ENCODE peak calls at places on chromosome 3, in seven cellular contexts. One of them, this sample, is unnamed.

GRCh38 chr3:23219117-23219516 is 16.0 kb downstream of the UBE2E2 start:
- DNase-seq in breast epithelium: no peak
- DNase-seq in CD8-positive, alpha-beta T cell: no peak
- DNase-seq in psoas muscle: no peak
- DNase-seq in endodermal cell: no peak
- DNase-seq in kidney: no peak
- DNase-seq in adrenal gland: no peak
- DNase-seq in this sample: no peak

GRCh38 chr3:72748659-72749058 is 99.6 kb downstream of the SHQ1 start:
- DNase-seq in breast epithelium: no peak
- DNase-seq in CD8-positive, alpha-beta T cell: no peak
- DNase-seq in psoas muscle: no peak
- DNase-seq in endodermal cell: no peak
- DNase-seq in kidney: no peak
- DNase-seq in adrenal gland: no peak
- DNase-seq in this sample: no peak

GRCh38 chr3:129343643-129344360 is 65.1 kb downstream of the HMCES start:
- DNase-seq in breast epithelium: no peak
- DNase-seq in CD8-positive, alpha-beta T cell: no peak
- DNase-seq in psoas muscle: peak; percentile 55
- DNase-seq in endodermal cell: peak; percentile 92
- DNase-seq in kidney: peak; percentile 66
- DNase-seq in adrenal gland: peak; percentile 50
- DNase-seq in this sample: no peak

GRCh38 chr3:132421832-132422231 is 4.5 kb downstream of the DNAJC13 start:
- DNase-seq in breast epithelium: no peak
- DNase-seq in CD8-positive, alpha-beta T cell: no peak
- DNase-seq in psoas muscle: no peak
- DNase-seq in endodermal cell: no peak
- DNase-seq in kidney: no peak
- DNase-seq in adrenal gland: no peak
- DNase-seq in this sample: no peak

GRCh38 chr3:14507345-14507741 is 32.8 kb downstream of the GRIP2 start:
- DNase-seq in breast epithelium: peak; percentile 35
- DNase-seq in CD8-positive, alpha-beta T cell: no peak
- DNase-seq in psoas muscle: no peak
- DNase-seq in endodermal cell: peak; percentile 56
- DNase-seq in kidney: peak; percentile 49
- DNase-seq in adrenal gland: no peak
- DNase-seq in this sample: peak; percentile 32

GRCh38 chr3:168117853-168118313 is 22.2 kb upstream of the GOLIM4 start:
- DNase-seq in breast epithelium: no peak
- DNase-seq in CD8-positive, alpha-beta T cell: no peak
- DNase-seq in psoas muscle: no peak
- DNase-seq in endodermal cell: no peak
- DNase-seq in kidney: no peak
- DNase-seq in adrenal gland: no peak
- DNase-seq in this sample: no peak

GRCh38 chr3:187932530-187932929 is 187.3 kb upstream of the BCL6 start:
- DNase-seq in breast epithelium: no peak
- DNase-seq in CD8-positive, alpha-beta T cell: no peak
- DNase-seq in psoas muscle: no peak
- DNase-seq in endodermal cell: no peak
- DNase-seq in kidney: no peak
- DNase-seq in adrenal gland: no peak
- DNase-seq in this sample: no peak

GRCh38 chr3:57079221-57079831 is 18.9 kb downstream of the SPATA12 start:
- DNase-seq in breast epithelium: peak; percentile 56
- DNase-seq in CD8-positive, alpha-beta T cell: no peak
- DNase-seq in psoas muscle: peak; percentile 46
- DNase-seq in endodermal cell: peak; percentile 94
- DNase-seq in kidney: peak; percentile 85
- DNase-seq in adrenal gland: peak; percentile 40
- DNase-seq in this sample: no peak

GRCh38 chr3:170360916-170361315 is 3.4 kb downstream of the SKIL start:
- DNase-seq in breast epithelium: no peak
- DNase-seq in CD8-positive, alpha-beta T cell: no peak
- DNase-seq in psoas muscle: no peak
- DNase-seq in endodermal cell: no peak
- DNase-seq in kidney: no peak
- DNase-seq in adrenal gland: no peak
- DNase-seq in this sample: no peak

GRCh38 chr3:170360476-170360875 is 3.0 kb downstream of the SKIL start:
- DNase-seq in breast epithelium: no peak
- DNase-seq in CD8-positive, alpha-beta T cell: no peak
- DNase-seq in psoas muscle: no peak
- DNase-seq in endodermal cell: no peak
- DNase-seq in kidney: no peak
- DNase-seq in adrenal gland: no peak
- DNase-seq in this sample: no peak

GRCh38 chr3:170359178-170359704 is 1.7 kb downstream of the SKIL start:
- DNase-seq in breast epithelium: no peak
- DNase-seq in CD8-positive, alpha-beta T cell: no peak
- DNase-seq in psoas muscle: no peak
- DNase-seq in endodermal cell: no peak
- DNase-seq in kidney: no peak
- DNase-seq in adrenal gland: no peak
- DNase-seq in this sample: no peak

GRCh38 chr3:170363471-170363994 is 6.0 kb downstream of the SKIL start:
- DNase-seq in breast epithelium: no peak
- DNase-seq in CD8-positive, alpha-beta T cell: no peak
- DNase-seq in psoas muscle: no peak
- DNase-seq in endodermal cell: no peak
- DNase-seq in kidney: no peak
- DNase-seq in adrenal gland: no peak
- DNase-seq in this sample: no peak

GRCh38 chr3:170361711-170362110 is 4.2 kb downstream of the SKIL start:
- DNase-seq in breast epithelium: no peak
- DNase-seq in CD8-positive, alpha-beta T cell: no peak
- DNase-seq in psoas muscle: no peak
- DNase-seq in endodermal cell: no peak
- DNase-seq in kidney: no peak
- DNase-seq in adrenal gland: no peak
- DNase-seq in this sample: no peak
- H3K4me1 ChIP-seq in breast epithelium: peaks cover 8% of the 10 kb centered on the region
- H3K4me1 ChIP-seq in CD8-positive, alpha-beta T cell: peaks cover 12% of the 10 kb centered on the region
- H3K4me1 ChIP-seq in psoas muscle: peaks cover 19% of the 10 kb centered on the region
- H3K4me1 ChIP-seq in endodermal cell: peaks cover 2% of the 10 kb centered on the region
- H3K4me1 ChIP-seq in kidney: peaks cover 15% of the 10 kb centered on the region
- H3K4me1 ChIP-seq in adrenal gland: peaks cover 23% of the 10 kb centered on the region
- H3K4me1 ChIP-seq in this sample: peaks cover 31% of the 10 kb centered on the region

GRCh38 chr3:30630238-30631030 is 24.0 kb downstream of the TGFBR2 start:
- DNase-seq in breast epithelium: no peak
- DNase-seq in CD8-positive, alpha-beta T cell: no peak
- DNase-seq in psoas muscle: no peak
- DNase-seq in endodermal cell: no peak
- DNase-seq in kidney: no peak
- DNase-seq in adrenal gland: no peak
- DNase-seq in this sample: no peak

GRCh38 chr3:30631237-30631961 is 25.0 kb downstream of the TGFBR2 start:
- DNase-seq in breast epithelium: no peak
- DNase-seq in CD8-positive, alpha-beta T cell: no peak
- DNase-seq in psoas muscle: peak; percentile 19
- DNase-seq in endodermal cell: no peak
- DNase-seq in kidney: no peak
- DNase-seq in adrenal gland: peak; percentile 33
- DNase-seq in this sample: no peak

GRCh38 chr3:30628188-30628930 is 22.0 kb downstream of the TGFBR2 start:
- DNase-seq in breast epithelium: no peak
- DNase-seq in CD8-positive, alpha-beta T cell: no peak
- DNase-seq in psoas muscle: no peak
- DNase-seq in endodermal cell: no peak
- DNase-seq in kidney: no peak
- DNase-seq in adrenal gland: no peak
- DNase-seq in this sample: no peak

GRCh38 chr3:30629736-30630135 is 23.3 kb downstream of the TGFBR2 start:
- DNase-seq in breast epithelium: no peak
- DNase-seq in CD8-positive, alpha-beta T cell: no peak
- DNase-seq in psoas muscle: no peak
- DNase-seq in endodermal cell: no peak
- DNase-seq in kidney: no peak
- DNase-seq in adrenal gland: no peak
- DNase-seq in this sample: no peak

GRCh38 chr3:30628931-30629590 is 22.7 kb downstream of the TGFBR2 start:
- DNase-seq in breast epithelium: no peak
- DNase-seq in CD8-positive, alpha-beta T cell: no peak
- DNase-seq in psoas muscle: no peak
- DNase-seq in endodermal cell: no peak
- DNase-seq in kidney: no peak
- DNase-seq in adrenal gland: peak; percentile 38
- DNase-seq in this sample: no peak
- H3K27ac ChIP-seq in breast epithelium: peak overlapping the region; percentile 76
- H3K27ac ChIP-seq in CD8-positive, alpha-beta T cell: peak overlapping the region; percentile 43
- H3K27ac ChIP-seq in psoas muscle: peak overlapping the region; percentile 83
- H3K27ac ChIP-seq in endodermal cell: no peak overlapping the region
- H3K27ac ChIP-seq in kidney: peak overlapping the region; percentile 44
- H3K27ac ChIP-seq in adrenal gland: peak overlapping the region; percentile 65
- H3K27ac ChIP-seq in this sample: peak overlapping the region; percentile 94

GRCh38 chr3:138234401-138235179 is 47.5 kb downstream of the ARMC8 start:
- DNase-seq in breast epithelium: no peak
- DNase-seq in CD8-positive, alpha-beta T cell: no peak
- DNase-seq in psoas muscle: no peak
- DNase-seq in endodermal cell: no peak
- DNase-seq in kidney: no peak
- DNase-seq in adrenal gland: no peak
- DNase-seq in this sample: no peak
- H3K36me3 ChIP-seq in breast epithelium: no peaks in the 10 kb centered on the region
- H3K36me3 ChIP-seq in CD8-positive, alpha-beta T cell: peaks cover 11% of the 10 kb centered on the region
- H3K36me3 ChIP-seq in psoas muscle: no peaks in the 10 kb centered on the region
- H3K36me3 ChIP-seq in endodermal cell: peaks cover 60% of the 10 kb centered on the region
- H3K36me3 ChIP-seq in kidney: peaks cover 3% of the 10 kb centered on the region
- H3K36me3 ChIP-seq in adrenal gland: peaks cover 59% of the 10 kb centered on the region
- H3K36me3 ChIP-seq in this sample: peaks cover 80% of the 10 kb centered on the region

GRCh38 chr3:11706604-11707003 is 62.9 kb upstream of the VGLL4 start:
- DNase-seq in breast epithelium: no peak
- DNase-seq in CD8-positive, alpha-beta T cell: no peak
- DNase-seq in psoas muscle: no peak
- DNase-seq in endodermal cell: no peak
- DNase-seq in kidney: no peak
- DNase-seq in adrenal gland: no peak
- DNase-seq in this sample: no peak

GRCh38 chr3:11705049-11705448 is 61.3 kb upstream of the VGLL4 start:
- DNase-seq in breast epithelium: no peak
- DNase-seq in CD8-positive, alpha-beta T cell: no peak
- DNase-seq in psoas muscle: no peak
- DNase-seq in endodermal cell: no peak
- DNase-seq in kidney: peak; percentile 75
- DNase-seq in adrenal gland: no peak
- DNase-seq in this sample: no peak

GRCh38 chr3:11698326-11699082 is 54.8 kb upstream of the VGLL4 start:
- DNase-seq in breast epithelium: no peak
- DNase-seq in CD8-positive, alpha-beta T cell: no peak
- DNase-seq in psoas muscle: no peak
- DNase-seq in endodermal cell: no peak
- DNase-seq in kidney: no peak
- DNase-seq in adrenal gland: no peak
- DNase-seq in this sample: no peak

GRCh38 chr3:11699083-11699427 is 55.3 kb upstream of the VGLL4 start:
- DNase-seq in breast epithelium: no peak
- DNase-seq in CD8-positive, alpha-beta T cell: no peak
- DNase-seq in psoas muscle: no peak
- DNase-seq in endodermal cell: no peak
- DNase-seq in kidney: no peak
- DNase-seq in adrenal gland: no peak
- DNase-seq in this sample: no peak

DNA sequence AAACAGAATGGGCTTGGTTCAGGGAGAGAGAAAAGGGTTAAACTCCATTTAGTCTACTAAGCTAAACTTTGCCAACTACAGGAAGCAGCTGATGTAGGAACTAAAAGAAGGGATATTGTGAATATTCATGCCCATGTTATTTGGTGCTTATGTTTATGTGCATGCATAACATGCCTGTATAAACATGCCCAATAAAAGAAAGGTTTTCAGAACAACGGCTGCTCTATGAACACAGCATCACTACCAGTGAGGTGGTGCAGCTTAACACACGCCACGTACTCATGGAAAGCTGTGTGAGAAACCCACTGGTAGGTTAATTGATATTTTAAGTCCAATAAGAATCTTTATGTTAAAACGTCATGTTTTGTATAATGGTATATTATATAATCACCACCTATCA is 59.5 kb upstream of the VGLL4 start:
- DNase-seq in breast epithelium: no peak
- DNase-seq in CD8-positive, alpha-beta T cell: no peak
- DNase-seq in psoas muscle: no peak
- DNase-seq in endodermal cell: no peak
- DNase-seq in kidney: no peak
- DNase-seq in adrenal gland: no peak
- DNase-seq in this sample: no peak
- H3K4me1 ChIP-seq in breast epithelium: no peaks in the 10 kb centered on the region
- H3K4me1 ChIP-seq in CD8-positive, alpha-beta T cell: no peaks in the 10 kb centered on the region
- H3K4me1 ChIP-seq in psoas muscle: no peaks in the 10 kb centered on the region
- H3K4me1 ChIP-seq in endodermal cell: no peaks in the 10 kb centered on the region
- H3K4me1 ChIP-seq in kidney: no peaks in the 10 kb centered on the region
- H3K4me1 ChIP-seq in adrenal gland: no peaks in the 10 kb centered on the region
- H3K4me1 ChIP-seq in this sample: peaks cover 24% of the 10 kb centered on the region

GRCh38 chr3:69116162-69116561 is 6.2 kb downstream of the LMOD3 start:
- DNase-seq in breast epithelium: no peak
- DNase-seq in CD8-positive, alpha-beta T cell: no peak
- DNase-seq in psoas muscle: no peak
- DNase-seq in endodermal cell: no peak
- DNase-seq in kidney: no peak
- DNase-seq in adrenal gland: no peak
- DNase-seq in this sample: no peak
- H3K27ac ChIP-seq in breast epithelium: peak overlapping the region; percentile 74
- H3K27ac ChIP-seq in CD8-positive, alpha-beta T cell: no peak overlapping the region
- H3K27ac ChIP-seq in psoas muscle: peak overlapping the region; percentile 98
- H3K27ac ChIP-seq in endodermal cell: no peak overlapping the region
- H3K27ac ChIP-seq in kidney: no peak overlapping the region
- H3K27ac ChIP-seq in adrenal gland: no peak overlapping the region
- H3K27ac ChIP-seq in this sample: no peak overlapping the region

DNA sequence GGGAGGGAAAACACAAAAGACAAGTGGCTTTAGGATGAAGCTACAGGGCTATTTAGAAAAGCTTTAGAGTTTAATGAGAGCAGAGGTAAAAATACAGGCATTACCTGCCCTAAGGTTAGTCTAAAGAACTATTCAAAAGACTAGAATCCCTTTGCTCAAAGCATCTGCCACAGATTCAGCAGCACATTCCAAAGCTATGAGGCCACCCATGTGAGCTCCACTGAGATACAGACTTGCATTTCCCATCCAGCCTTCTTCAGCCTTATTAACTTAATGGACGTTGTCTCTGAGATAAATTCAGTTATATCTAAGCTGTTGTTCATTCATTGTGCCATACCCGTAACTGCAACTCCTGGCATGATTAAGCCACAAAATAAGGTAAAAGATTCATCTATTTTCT is 25.4 kb downstream of the CXCR6 start:
- DNase-seq in breast epithelium: no peak
- DNase-seq in CD8-positive, alpha-beta T cell: no peak
- DNase-seq in psoas muscle: no peak
- DNase-seq in endodermal cell: no peak
- DNase-seq in kidney: no peak
- DNase-seq in adrenal gland: no peak
- DNase-seq in this sample: no peak
- H3K36me3 ChIP-seq in breast epithelium: peaks cover 10% of the 10 kb centered on the region
- H3K36me3 ChIP-seq in CD8-positive, alpha-beta T cell: peaks cover 32% of the 10 kb centered on the region
- H3K36me3 ChIP-seq in psoas muscle: peaks cover 2% of the 10 kb centered on the region
- H3K36me3 ChIP-seq in endodermal cell: peaks cover 49% of the 10 kb centered on the region
- H3K36me3 ChIP-seq in kidney: peaks cover 26% of the 10 kb centered on the region
- H3K36me3 ChIP-seq in adrenal gland: peaks cover 67% of the 10 kb centered on the region
- H3K36me3 ChIP-seq in this sample: peaks cover 61% of the 10 kb centered on the region